ENCODE peak calls at places on chromosomes 5 and 9, in five cellular contexts. One of them, this sample, is unnamed.

GRCh38 chr5:17005087-17005828 is 69.2 kb upstream of the MYO10 start:
- DNase-seq in right lobe of liver: no peak
- DNase-seq in tibial nerve: no peak
- DNase-seq in lower leg skin: no peak
- DNase-seq in transverse colon: no peak
- DNase-seq in this sample: no peak

GRCh38 chr5:2699686-2700085 is 51.8 kb downstream of the IRX2 start:
- DNase-seq in right lobe of liver: no peak
- DNase-seq in tibial nerve: no peak
- DNase-seq in lower leg skin: no peak
- DNase-seq in transverse colon: no peak
- DNase-seq in this sample: no peak

GRCh38 chr5:32852535-32852934 is 141.4 kb downstream of the NPR3 start:
- DNase-seq in right lobe of liver: peak
- DNase-seq in tibial nerve: peak
- DNase-seq in lower leg skin: no peak
- DNase-seq in transverse colon: peak
- DNase-seq in this sample: peak

GRCh38 chr9:90054810-90055209 is 450.0 kb downstream of the GADD45G start:
- DNase-seq in right lobe of liver: no peak
- DNase-seq in tibial nerve: no peak
- DNase-seq in lower leg skin: no peak
- DNase-seq in transverse colon: no peak
- DNase-seq in this sample: no peak

GRCh38 chr9:127767909-127768331 is 10.5 kb downstream of the SH2D3C start:
- DNase-seq in right lobe of liver: no peak
- DNase-seq in tibial nerve: no peak
- DNase-seq in lower leg skin: no peak
- DNase-seq in transverse colon: no peak
- DNase-seq in this sample: no peak

GRCh38 chr5:102547659-102548058 is 48.9 kb upstream of the SLCO6A1 start:
- DNase-seq in right lobe of liver: no peak
- DNase-seq in tibial nerve: no peak
- DNase-seq in lower leg skin: no peak
- DNase-seq in transverse colon: no peak
- DNase-seq in this sample: no peak

GRCh38 chr5:152246401-152246800 is 158.7 kb downstream of the NMUR2 start:
- DNase-seq in right lobe of liver: no peak
- DNase-seq in tibial nerve: no peak
- DNase-seq in lower leg skin: no peak
- DNase-seq in transverse colon: no peak
- DNase-seq in this sample: peak

GRCh38 chr9:113912816-113913215 is 36.7 kb downstream of the ZNF618 start:
- DNase-seq in right lobe of liver: no peak
- DNase-seq in tibial nerve: no peak
- DNase-seq in lower leg skin: no peak
- DNase-seq in transverse colon: no peak
- DNase-seq in this sample: peak

GRCh38 chr9:131608469-131609115 is 63.3 kb downstream of the PRRT1B start:
- DNase-seq in right lobe of liver: peak
- DNase-seq in tibial nerve: peak
- DNase-seq in lower leg skin: peak
- DNase-seq in transverse colon: peak
- DNase-seq in this sample: peak

GRCh38 chr9:27572566-27572917 is 739 bp downstream of the C9orf72 start:
- DNase-seq in right lobe of liver: no peak
- DNase-seq in tibial nerve: no peak
- DNase-seq in lower leg skin: peak
- DNase-seq in transverse colon: peak
- DNase-seq in this sample: peak

GRCh38 chr5:149151717-149152116 is 10.4 kb downstream of the ABLIM3 start:
- DNase-seq in right lobe of liver: no peak
- DNase-seq in tibial nerve: no peak
- DNase-seq in lower leg skin: no peak
- DNase-seq in transverse colon: no peak
- DNase-seq in this sample: no peak
- TF ChIP-seq CTCF in right lobe of liver: peak
- TF ChIP-seq CTCF in tibial nerve: no peak
- TF ChIP-seq CTCF in lower leg skin: no peak
- TF ChIP-seq CTCF in transverse colon: no peak
- TF ChIP-seq CTCF in this sample: peak

GRCh38 chr5:149060325-149060724 is 2.5 kb downstream of the SH3TC2 start:
- DNase-seq in right lobe of liver: peak
- DNase-seq in tibial nerve: no peak
- DNase-seq in lower leg skin: no peak
- DNase-seq in transverse colon: peak
- DNase-seq in this sample: peak
- TF ChIP-seq POLR2A in right lobe of liver: no peak
- TF ChIP-seq POLR2A in tibial nerve: no peak
- TF ChIP-seq POLR2A in lower leg skin: no peak
- TF ChIP-seq POLR2A in transverse colon: no peak
- TF ChIP-seq POLR2A in this sample: no peak

GRCh38 chr9:136742640-136743391 is at the start of gene LCN10:
- DNase-seq in right lobe of liver: no peak
- DNase-seq in tibial nerve: no peak
- DNase-seq in lower leg skin: no peak
- DNase-seq in transverse colon: no peak
- DNase-seq in this sample: no peak
- TF ChIP-seq CTCF in right lobe of liver: peak
- TF ChIP-seq CTCF in tibial nerve: no peak
- TF ChIP-seq CTCF in lower leg skin: no peak
- TF ChIP-seq CTCF in transverse colon: peak
- TF ChIP-seq CTCF in this sample: no peak

GRCh38 chr9:137752426-137752825 is 125.2 kb upstream of the CACNA1B start:
- DNase-seq in right lobe of liver: no peak
- DNase-seq in tibial nerve: no peak
- DNase-seq in lower leg skin: no peak
- DNase-seq in transverse colon: no peak
- DNase-seq in this sample: no peak
- TF ChIP-seq POLR2A in right lobe of liver: no peak
- TF ChIP-seq POLR2A in tibial nerve: no peak
- TF ChIP-seq POLR2A in lower leg skin: no peak
- TF ChIP-seq POLR2A in transverse colon: no peak
- TF ChIP-seq POLR2A in this sample: no peak

DNA sequence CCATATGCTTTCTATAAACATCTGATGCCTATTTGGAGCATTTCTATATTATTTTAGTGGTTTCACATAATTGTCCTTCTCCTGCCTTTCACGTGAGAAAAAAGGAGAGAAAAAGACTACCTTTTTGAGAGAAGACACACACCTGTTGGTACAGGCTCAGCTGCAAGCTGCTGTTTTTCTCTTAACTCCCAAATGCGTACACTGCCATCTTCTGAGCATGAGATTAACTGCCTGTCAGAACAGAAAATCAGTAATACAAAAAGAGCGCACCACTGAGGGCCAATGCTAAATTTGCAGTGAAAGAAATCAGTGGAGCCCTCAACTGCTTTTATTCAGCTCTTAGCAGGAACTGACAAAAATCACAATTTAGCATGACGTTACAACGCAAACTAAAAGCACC is 54.9 kb downstream of the WDR41 start:
- DNase-seq in right lobe of liver: no peak
- DNase-seq in tibial nerve: no peak
- DNase-seq in lower leg skin: no peak
- DNase-seq in transverse colon: no peak
- DNase-seq in this sample: no peak
- TF ChIP-seq CTCF in right lobe of liver: peak
- TF ChIP-seq CTCF in tibial nerve: peak
- TF ChIP-seq CTCF in lower leg skin: no peak
- TF ChIP-seq CTCF in transverse colon: no peak
- TF ChIP-seq CTCF in this sample: no peak

GRCh38 chr9:133786936-133787748 is 49.0 kb upstream of the SARDH start:
- DNase-seq in right lobe of liver: no peak
- DNase-seq in tibial nerve: no peak
- DNase-seq in lower leg skin: no peak
- DNase-seq in transverse colon: no peak
- DNase-seq in this sample: no peak
- TF ChIP-seq POLR2A in right lobe of liver: no peak
- TF ChIP-seq POLR2A in tibial nerve: no peak
- TF ChIP-seq POLR2A in lower leg skin: no peak
- TF ChIP-seq POLR2A in transverse colon: no peak
- TF ChIP-seq POLR2A in this sample: no peak

GRCh38 chr5:1386274-1386717 is 41.4 kb upstream of the CLPTM1L start:
- DNase-seq in right lobe of liver: peak
- DNase-seq in tibial nerve: no peak
- DNase-seq in lower leg skin: peak
- DNase-seq in transverse colon: peak
- DNase-seq in this sample: peak
- TF ChIP-seq CTCF in right lobe of liver: no peak
- TF ChIP-seq CTCF in tibial nerve: no peak
- TF ChIP-seq CTCF in lower leg skin: no peak
- TF ChIP-seq CTCF in transverse colon: no peak
- TF ChIP-seq CTCF in this sample: no peak